ENCODE peak calls at places on chromosomes 12 and 14, in four cellular contexts. J is caudate nucleus, B is fibroblast of the aortic adventitia, A is retina. D is an unnamed sample.

GRCh38 chr12:6821674-6822433 is at the start of gene GPR162:
- DNase-seq in B (peak), J (peak), A (peak), D (peak)

GRCh38 chr12:44581642-44582242 is 294.4 kb downstream of the NELL2 start:
- DNase-seq in A (no peak), B (no peak), J (no peak), D (no peak)

GRCh38 chr14:32075636-32076277 is 1.3 kb upstream of the ARHGAP5 start:
- DNase-seq in B (peak), A (no peak), J (peak), D (peak)

GRCh38 chr12:62683724-62684501 is 217.3 kb downstream of the MON2 start:
- DNase-seq in A (no peak), J (no peak), B (peak), D (no peak)

GRCh38 chr12:10909462-10909861 is at the start of gene TAS2R13:
- DNase-seq in B (no peak), J (no peak), A (no peak), D (no peak)

GRCh38 chr14:103084021-103084919 is at the start of gene LBHD2:
- DNase-seq in B (peak), A (peak), J (no peak), D (peak)

GRCh38 chr12:14402697-14403096 is 37.2 kb downstream of the ATF7IP start:
- DNase-seq in B (no peak), J (no peak), A (no peak), D (peak)

GRCh38 chr14:76050797-76051392 is 65.3 kb downstream of the IFT43 start:
- DNase-seq in J (no peak), A (peak), B (peak), D (peak)

GRCh38 chr14:96408608-96409007 is 16.7 kb downstream of the AK7 start:
- DNase-seq in A (no peak), J (no peak), B (no peak), D (no peak)

GRCh38 chr12:92439397-92439779 is 263.4 kb upstream of the PLEKHG7 start:
- DNase-seq in J (no peak), B (peak), A (no peak), D (no peak)

GRCh38 chr14:39342768-39343167 is 89.5 kb downstream of the FBXO33 start:
- DNase-seq in J (no peak), B (no peak), A (no peak), D (no peak)

GRCh38 chr12:107990325-107990724 is 138.8 kb upstream of the WSCD2 start:
- DNase-seq in B (no peak), J (no peak), A (peak), D (peak)

GRCh38 chr12:3418609-3419469 is 72.2 kb upstream of the PRMT8 start:
- DNase-seq in J (no peak), B (no peak), A (no peak), D (no peak)

GRCh38 chr12:122860052-122860853 is 25.0 kb downstream of the HIP1R start:
- DNase-seq in A (peak), J (peak), B (peak), D (peak)

GRCh38 chr12:128969480-128970055 is 116.3 kb downstream of the GLT1D1 start:
- DNase-seq in J (peak), B (no peak), A (peak), D (peak)

GRCh38 chr12:124391340-124392261 is 96.7 kb downstream of the RFLNA start:
- DNase-seq in J (no peak), B (peak), A (no peak), D (peak)

GRCh38 chr14:96304956-96305355 is 48.9 kb downstream of the BDKRB1 start:
- DNase-seq in B (no peak), J (no peak), A (no peak), D (peak)

GRCh38 chr12:45543887-45544286 is 185.6 kb upstream of the ARID2 start:
- DNase-seq in A (peak), B (peak), J (no peak), D (peak)

GRCh38 chr12:62259311-62259992 is 752 bp upstream of the USP15 start:
- DNase-seq in A (no peak), B (no peak), J (no peak), D (peak)

GRCh38 chr12:106096376-106096775 is 42.4 kb downstream of the NUAK1 start:
- DNase-seq in J (no peak), B (peak), A (no peak), D (peak)

GRCh38 chr12:63921157-63921556 is 76.7 kb downstream of the SRGAP1 start:
- DNase-seq in J (no peak), A (no peak), B (no peak), D (no peak)

GRCh38 chr14:52268191-52269061 is 928 bp downstream of the PTGDR start:
- DNase-seq in J (no peak), A (peak), B (peak), D (peak)